ENCODE peak calls at places on chromosomes 12 and 14, in ten cellular contexts. N is Daoy, A is NCI-H460, K is DMS53, X is non-pigmented ciliary epithelial cell, H is LoVo, I is NCI-H345, T is GM13977, L is neural progenitor cell, F is iPS-NIHi11. Z is an unnamed sample.

GRCh38 chr14:95123895-95124579 is 33.3 kb downstream of the DICER1 start:
- DNase-seq in N (no peak), A (no peak), K (peak), X (no peak), H (no peak), I (peak), T (no peak), L (no peak), F (no peak), Z (no peak)

GRCh38 chr12:109387425-109388166 is 39.9 kb downstream of the MYO1H start:
- DNase-seq in N (peak), A (peak), K (peak), X (no peak), H (peak), I (peak), T (no peak), L (peak), F (peak), Z (no peak)

GRCh38 chr12:97713217-97713616 is 250.6 kb downstream of the RMST start:
- DNase-seq in N (no peak), A (no peak), K (no peak), X (no peak), H (no peak), I (no peak), T (no peak), L (no peak), F (no peak), Z (no peak)

GRCh38 chr12:53757095-53757770 is 5.5 kb upstream of the CISTR start:
- DNase-seq in N (peak), A (peak), K (peak), X (no peak), H (peak), I (peak), T (peak), L (peak), F (peak), Z (peak)

GRCh38 chr12:31876568-31877424 is 82.4 kb upstream of the RESF1 start:
- DNase-seq in N (no peak), A (no peak), K (peak), X (no peak), H (no peak), I (no peak), T (no peak), L (no peak), F (no peak), Z (no peak)

GRCh38 chr14:56168007-56168616 is 49.9 kb downstream of the PELI2 start:
- DNase-seq in N (no peak), A (no peak), K (peak), X (no peak), H (no peak), I (no peak), T (no peak), L (no peak), F (no peak), Z (no peak)

GRCh38 chr12:57514720-57515467 is 5.4 kb downstream of the DDIT3 start:
- DNase-seq in N (no peak), A (no peak), K (peak), X (no peak), H (no peak), I (peak), T (no peak), L (no peak), F (no peak), Z (no peak)

GRCh38 chr14:104290058-104290667 is 151.8 kb downstream of the KIF26A start:
- DNase-seq in N (no peak), A (no peak), K (no peak), X (no peak), H (no peak), I (no peak), T (no peak), L (no peak), F (no peak), Z (no peak)

GRCh38 chr12:122793685-122794106 is 19.3 kb downstream of the CCDC62 start:
- DNase-seq in N (peak), A (peak), K (peak), X (no peak), H (peak), I (peak), T (peak), L (peak), F (peak), Z (no peak)

GRCh38 chr14:94571950-94572349 is 9.3 kb upstream of the SERPINA5 start:
- DNase-seq in N (peak), A (no peak), K (no peak), X (no peak), H (no peak), I (no peak), T (no peak), L (no peak), F (no peak), Z (peak)

Z was measured in omental fat pad.